ENCODE peak calls at places on chromosomes 7 and 10, in seven cellular contexts. J is A172, T is NCI-H345, C is iPS-NIHi11, U is B cell, W is DMS53, Z is GM18507. L is an unnamed sample.

GRCh38 chr10:93294004-93294403 is 188.1 kb downstream of the MYOF start:
- DNase-seq in J (peak; percentile 43), T (no peak), C (no peak), U (no peak), W (no peak), Z (no peak), L (peak; percentile 50)

GRCh38 chr10:104842704-104843103 is 201.6 kb downstream of the SORCS3 start:
- DNase-seq in J (no peak), T (no peak), C (no peak), U (no peak), W (no peak), Z (no peak), L (no peak)

GRCh38 chr10:45417746-45418145 is 43.7 kb downstream of the ALOX5 start:
- DNase-seq in J (no peak), T (no peak), C (no peak), U (no peak), W (no peak), Z (no peak), L (no peak)

GRCh38 chr10:121260383-121260782 is 337.9 kb downstream of the FGFR2 start:
- DNase-seq in J (no peak), T (no peak), C (no peak), U (no peak), W (no peak), Z (no peak), L (no peak)

GRCh38 chr10:34102917-34103506 is 712.1 kb downstream of the PARD3 start:
- DNase-seq in J (no peak), T (no peak), C (no peak), U (no peak), W (no peak), Z (no peak), L (no peak)

GRCh38 chr10:102352066-102352715 is 43.3 kb upstream of the NFKB2 start:
- DNase-seq in J (peak; percentile 60), T (peak; percentile 80), C (peak; percentile 81), U (peak; percentile 79), W (peak; percentile 98), Z (peak; percentile 44), L (peak; percentile 39)

GRCh38 chr10:55668326-55668922 is 692.6 kb downstream of the ZWINT start:
- DNase-seq in J (peak; percentile 11), T (peak; percentile 1), C (no peak), U (no peak), W (peak; percentile 76), Z (no peak), L (no peak)

GRCh38 chr7:105268056-105268455 is 120.7 kb downstream of the SRPK2 start:
- DNase-seq in J (peak; percentile 52), T (no peak), C (no peak), U (no peak), W (no peak), Z (no peak), L (no peak)

GRCh38 chr10:4543943-4544540 is 282.0 kb upstream of the AKR1E2 start:
- DNase-seq in J (no peak), T (no peak), C (no peak), U (no peak), W (no peak), Z (no peak), L (no peak)